ENCODE peak calls at places on chromosomes 12 and 14, in seven cellular contexts. F is body of pancreas, P is IMR-90, K is tibial nerve, G is heart left ventricle, V is GM12878, Q is transverse colon. R is an unnamed sample.

GRCh38 chr14:22531451-22532344 is 57.3 kb downstream of the DAD1 start:
- DNase-seq in F (no peak), Q (no peak), P (no peak), G (no peak), V (peak; percentile 93), K (no peak), R (no peak)

GRCh38 chr12:101619868-101620761 is 25.3 kb downstream of the MYBPC1 start:
- DNase-seq in Q (peak; percentile 47), G (no peak), V (no peak), F (peak; percentile 67), K (no peak), P (no peak), R (no peak)

GRCh38 chr14:100824156-100824555 is 1.8 kb upstream of the MEG3 start:
- DNase-seq in F (no peak), Q (no peak), K (no peak), V (no peak), G (peak; percentile 37), P (peak; percentile 49), R (peak; percentile 5)

GRCh38 chr14:77458249-77458950 is 507 bp downstream of the AHSA1 start:
- DNase-seq in P (peak; percentile 18), K (peak; percentile 15), F (peak; percentile 24), V (no peak), Q (peak; percentile 43), G (no peak), R (peak; percentile 90)

GRCh38 chr12:69511016-69511415 is 40.8 kb downstream of the FRS2 start:
- DNase-seq in G (no peak), F (no peak), P (no peak), K (no peak), V (no peak), Q (no peak), R (no peak)

GRCh38 chr14:32230695-32231280 is 27.7 kb upstream of the RNU6-8 start:
- DNase-seq in P (peak; percentile 67), F (no peak), K (no peak), G (no peak), Q (no peak), V (no peak), R (no peak)

GRCh38 chr14:54348001-54348611 is 48.7 kb upstream of the CDKN3 start:
- DNase-seq in K (peak; percentile 52), G (no peak), Q (no peak), P (peak; percentile 47), V (no peak), F (no peak), R (peak; percentile 34)

GRCh38 chr14:104283197-104284106 is 145.1 kb downstream of the KIF26A start:
- DNase-seq in V (no peak), F (peak; percentile 4), K (no peak), P (no peak), Q (peak; percentile 71), G (no peak), R (no peak)

GRCh38 chr12:57195186-57195585 is 21.4 kb upstream of the NXPH4 start:
- DNase-seq in Q (no peak), F (no peak), P (no peak), G (no peak), K (no peak), V (no peak), R (no peak)

GRCh38 chr12:3441435-3441834 is 49.6 kb upstream of the PRMT8 start:
- DNase-seq in V (no peak), F (no peak), G (no peak), K (no peak), Q (no peak), P (no peak), R (no peak)

DNA sequence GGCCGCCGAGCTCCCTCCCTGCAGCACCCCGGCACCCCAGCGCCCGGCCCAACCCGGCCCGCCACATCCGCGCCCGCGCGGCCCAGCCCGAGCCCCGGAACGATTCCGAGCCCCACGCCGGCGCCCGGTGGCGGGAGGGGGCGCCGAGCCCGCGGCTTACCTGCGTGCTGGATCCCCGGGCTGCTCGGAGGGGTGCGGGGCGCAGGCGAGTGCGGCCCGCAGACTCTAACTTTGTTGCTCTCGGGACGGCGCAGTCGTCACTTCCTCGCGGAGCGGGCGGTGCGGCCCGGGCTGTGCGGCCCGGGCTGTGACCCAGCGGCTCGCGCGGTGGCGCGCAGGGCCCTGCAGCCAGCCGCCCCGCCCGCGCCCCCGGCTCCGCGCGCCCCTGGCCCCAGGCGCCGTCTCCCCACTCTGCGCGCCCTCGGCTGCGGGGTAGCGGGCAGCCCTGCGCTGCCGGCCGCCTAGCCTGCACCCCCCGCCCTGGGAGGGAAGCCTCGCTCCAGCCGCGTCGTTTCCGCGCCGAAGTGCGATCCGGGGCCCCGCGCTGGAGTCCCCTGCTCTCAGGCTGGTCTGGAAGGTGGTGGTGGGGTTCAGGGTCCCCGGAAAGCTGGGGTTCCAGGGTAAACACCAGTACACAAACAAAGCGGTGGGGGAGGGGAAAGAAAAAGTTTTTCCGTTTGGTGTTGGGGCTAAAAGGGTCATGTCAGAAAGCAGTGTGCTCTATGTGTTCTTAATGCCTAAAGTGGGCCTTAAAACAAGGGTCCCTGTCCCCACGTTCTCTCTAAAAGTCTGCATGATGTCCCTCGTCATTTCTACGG is 64.5 kb upstream of the PTGR2 start:
- DNase-seq in P (peak; percentile 35), G (peak; percentile 79), F (peak; percentile 72), K (no peak), V (no peak), Q (peak; percentile 76), R (peak; percentile 74)
- TF ChIP-seq POLR2A in P (no peak), G (peak; percentile 40), F (peak; percentile 64), K (no peak), V (peak; percentile 79), Q (peak; percentile 55), R (peak; percentile 40)

GRCh38 chr12:94743174-94743573 is 92.8 kb upstream of the TMCC3 start:
- DNase-seq in V (no peak), G (no peak), F (no peak), K (no peak), P (no peak), Q (no peak), R (no peak)
- TF ChIP-seq POLR2A in V (no peak), G (no peak), F (no peak), K (no peak), P (no peak), Q (no peak), R (no peak)

GRCh38 chr12:53489242-53489915 is 9.9 kb downstream of the MAP3K12 start:
- DNase-seq in G (no peak), Q (no peak), P (no peak), K (no peak), V (no peak), F (peak; percentile 0), R (no peak)

GRCh38 chr12:53495903-53496751 is 3.1 kb downstream of the MAP3K12 start:
- DNase-seq in K (peak; percentile 77), G (no peak), P (peak; percentile 85), Q (peak; percentile 61), F (peak; percentile 43), V (peak; percentile 28), R (peak; percentile 56)

GRCh38 chr12:53492188-53492587 is 7.1 kb downstream of the MAP3K12 start:
- DNase-seq in K (no peak), Q (no peak), V (no peak), F (peak; percentile 16), G (no peak), P (no peak), R (peak; percentile 21)

GRCh38 chr12:53493610-53494391 is 5.5 kb downstream of the MAP3K12 start:
- DNase-seq in P (no peak), V (no peak), F (peak; percentile 9), Q (no peak), K (no peak), G (no peak), R (peak; percentile 64)

GRCh38 chr12:53492830-53493609 is 6.2 kb downstream of the MAP3K12 start:
- DNase-seq in K (peak; percentile 91), P (peak; percentile 80), Q (peak; percentile 93), G (peak; percentile 94), F (peak; percentile 96), V (peak; percentile 46), R (peak; percentile 94)
- TF ChIP-seq POLR2A in K (peak; percentile 67), P (no peak), Q (peak; percentile 89), G (peak; percentile 53), F (peak; percentile 94), V (peak; percentile 83), R (peak; percentile 80)

GRCh38 chr14:29754134-29754533 is 173.5 kb downstream of the PRKD1 start:
- DNase-seq in G (no peak), P (no peak), K (no peak), F (no peak), Q (no peak), V (no peak), R (no peak)

GRCh38 chr14:29752221-29752923 is 175.3 kb downstream of the PRKD1 start:
- DNase-seq in P (no peak), K (no peak), F (no peak), Q (no peak), V (no peak), G (no peak), R (no peak)

GRCh38 chr14:29757711-29758233 is 169.9 kb downstream of the PRKD1 start:
- DNase-seq in K (no peak), Q (no peak), G (no peak), P (no peak), F (no peak), V (no peak), R (no peak)

GRCh38 chr14:29757188-29757680 is 170.4 kb downstream of the PRKD1 start:
- DNase-seq in K (no peak), P (no peak), Q (no peak), V (no peak), F (no peak), G (no peak), R (no peak)

GRCh38 chr14:29755311-29756052 is 172.2 kb downstream of the PRKD1 start:
- DNase-seq in G (no peak), F (peak; percentile 21), Q (no peak), P (no peak), V (no peak), K (no peak), R (no peak)
- TF ChIP-seq POLR2A in G (no peak), F (no peak), Q (no peak), P (no peak), V (no peak), K (no peak), R (no peak)

R was measured in erythroblast.